ENCODE peak calls at places on chromosome 19, in eight cellular contexts. F is tibial artery; U is stimulated activated CD8-positive, alpha-beta memory T cell treated with anti-CD3 and anti-CD28 coated beads, Interleukin-7, amount 100 ng/mL, for 48 hours; K is M059J; Y is CD14-positive monocyte; D is B cell; I is NCI-H2081; S is nucleus accumbens. B is an unnamed sample.

GRCh38 chr19:17037184-17037583 is 10.6 kb upstream of the CPAMD8 start:
- DNase-seq in S (no peak), I (no peak), Y (no peak), F (no peak), D (no peak), K (no peak), U (no peak), B (no peak)

GRCh38 chr19:12990447-12990846 is 4.8 kb upstream of the NFIX start:
- DNase-seq in F (no peak), S (no peak), D (no peak), K (no peak), Y (no peak), U (no peak), I (no peak), B (no peak)

GRCh38 chr19:40420451-40420765 is 5.4 kb downstream of the SERTAD1 start:
- DNase-seq in S (no peak), F (no peak), Y (no peak), D (no peak), I (no peak), U (no peak), K (no peak), B (no peak)

GRCh38 chr19:45670670-45671453 is 2.8 kb downstream of the GIPR start:
- DNase-seq in U (no peak), S (no peak), K (peak), I (peak), Y (peak), F (no peak), D (peak), B (peak)

GRCh38 chr19:6065685-6066365 is 44.5 kb downstream of the RFX2 start:
- DNase-seq in Y (peak), S (no peak), D (no peak), U (no peak), I (peak), F (no peak), K (peak), B (no peak)

GRCh38 chr19:409006-409514 is at the start of gene C2CD4C:
- DNase-seq in Y (peak), F (no peak), I (peak), U (no peak), S (no peak), K (no peak), D (peak), B (no peak)

GRCh38 chr19:48997972-48998371 is 4.3 kb downstream of the RUVBL2 start:
- DNase-seq in F (no peak), K (peak), S (no peak), D (no peak), U (no peak), Y (no peak), I (peak), B (no peak)

GRCh38 chr19:40633207-40633606 is 32.0 kb downstream of the LTBP4 start:
- DNase-seq in U (no peak), I (no peak), D (no peak), Y (no peak), F (no peak), S (no peak), K (peak), B (no peak)

GRCh38 chr19:1236566-1236965 is 1.2 kb downstream of the CBARP start:
- DNase-seq in F (no peak), Y (no peak), K (no peak), I (no peak), D (no peak), U (no peak), S (no peak), B (peak)

GRCh38 chr19:43380771-43381386 is 27.4 kb downstream of the CD177 start:
- DNase-seq in U (no peak), S (no peak), F (no peak), D (no peak), K (no peak), Y (no peak), I (no peak), B (no peak)

GRCh38 chr19:3852614-3853254 is 16.1 kb downstream of the ZFR2 start:
- DNase-seq in U (no peak), F (no peak), S (no peak), D (peak), K (peak), I (peak), Y (no peak), B (no peak)

GRCh38 chr19:41861098-41861768 is 1.2 kb downstream of the RPS19 start:
- DNase-seq in S (no peak), U (no peak), K (no peak), I (no peak), F (no peak), D (no peak), Y (no peak), B (no peak)

GRCh38 chr19:39870171-39870971 is 24.2 kb upstream of the FBL start:
- DNase-seq in S (no peak), Y (no peak), K (no peak), U (no peak), F (no peak), D (no peak), I (peak), B (no peak)

GRCh38 chr19:51316688-51317087 is 5.2 kb downstream of the IGLON5 start:
- DNase-seq in S (no peak), K (no peak), I (no peak), U (no peak), D (no peak), F (no peak), Y (no peak), B (no peak)

GRCh38 chr19:46392837-46393236 is 20.5 kb downstream of the CCDC8 start:
- DNase-seq in S (no peak), D (no peak), F (no peak), I (no peak), K (no peak), Y (no peak), U (no peak), B (no peak)

GRCh38 chr19:44284968-44285367 is 19.9 kb downstream of the ZNF235 start:
- DNase-seq in D (no peak), S (no peak), Y (no peak), K (no peak), I (no peak), U (no peak), F (no peak), B (no peak)

GRCh38 chr19:43983544-43983911 is 460 bp upstream of the ZNF155 start:
- DNase-seq in D (peak), F (no peak), U (no peak), S (no peak), Y (no peak), K (no peak), I (no peak), B (no peak)

GRCh38 chr19:31253816-31254551 is 95.3 kb downstream of the TSHZ3 start:
- DNase-seq in Y (no peak), U (no peak), S (no peak), K (peak), D (no peak), I (no peak), F (no peak), B (no peak)

B was measured in head of caudate nucleus.